ENCODE peak calls at places on chromosomes 3 and 15, in eight cellular contexts. L, P, C, I, X, V, O and H are unnamed samples.

GRCh38 chr15:78873796-78874761 is 1.4 kb downstream of the MORF4L1 start:
- DNase-seq in P (no peak), C (no peak), V (no peak), O (no peak), I (no peak), L (no peak), X (peak), H (no peak)

GRCh38 chr3:73621388-73621787 is 3.4 kb downstream of the PDZRN3 start:
- DNase-seq in L (no peak), P (no peak), V (no peak), X (peak), O (no peak), I (no peak), C (no peak), H (no peak)

GRCh38 chr3:11050666-11051323 is 58.2 kb downstream of the SLC6A1 start:
- DNase-seq in C (no peak), X (no peak), O (no peak), L (no peak), V (no peak), P (no peak), I (no peak), H (no peak)

GRCh38 chr3:130345487-130346079 is at the start of gene COL6A5:
- DNase-seq in L (no peak), X (no peak), I (peak), P (no peak), O (peak), C (peak), V (no peak), H (no peak)

GRCh38 chr3:102979682-102980378 is 545.0 kb downstream of the ZPLD1 start:
- DNase-seq in O (no peak), I (no peak), X (no peak), P (no peak), L (no peak), V (peak), C (no peak), H (no peak)

GRCh38 chr15:47961401-47962090 is 159.2 kb upstream of the SLC24A5 start:
- DNase-seq in O (no peak), L (no peak), X (no peak), C (no peak), P (no peak), I (no peak), V (no peak), H (no peak)

GRCh38 chr3:127750226-127751031 is 71.9 kb downstream of the MGLL start:
- DNase-seq in O (no peak), P (no peak), V (peak), I (no peak), L (no peak), X (no peak), C (no peak), H (no peak)

GRCh38 chr3:39191103-39191502 is 1.3 kb downstream of the XIRP1 start:
- DNase-seq in L (no peak), X (no peak), O (no peak), I (no peak), P (no peak), V (no peak), C (peak), H (no peak)

GRCh38 chr3:129512595-129512994 is 15.8 kb upstream of the RHO start:
- DNase-seq in I (no peak), P (no peak), X (no peak), V (no peak), L (no peak), O (no peak), C (no peak), H (no peak)

GRCh38 chr3:178699364-178699763 is 163.1 kb downstream of the KCNMB2 start:
- DNase-seq in L (no peak), P (no peak), I (no peak), V (no peak), O (no peak), C (no peak), X (no peak), H (no peak)

GRCh38 chr15:52257734-52258062 is 37.9 kb downstream of the MYO5C start:
- DNase-seq in P (no peak), C (peak), L (peak), V (no peak), O (no peak), X (no peak), I (no peak), H (no peak)

GRCh38 chr15:45551691-45552090 is 29.1 kb upstream of the SLC30A4 start:
- DNase-seq in L (no peak), O (no peak), X (no peak), V (no peak), C (no peak), I (no peak), P (no peak), H (no peak)

GRCh38 chr15:70955151-70955550 is 62.5 kb downstream of the LRRC49 start:
- DNase-seq in X (no peak), I (no peak), L (no peak), C (no peak), O (no peak), V (no peak), P (no peak), H (no peak)

GRCh38 chr3:63961891-63962290 is 49.7 kb upstream of the SCAANT1 start:
- DNase-seq in O (no peak), L (no peak), I (no peak), V (no peak), C (peak), P (no peak), X (peak), H (no peak)

GRCh38 chr3:16670191-16670590 is 65.0 kb upstream of the DAZL start:
- DNase-seq in V (no peak), L (no peak), O (no peak), X (no peak), C (no peak), I (no peak), P (no peak), H (no peak)

GRCh38 chr3:63763156-63763555 is 55.9 kb upstream of the C3orf49 start:
- DNase-seq in X (no peak), C (no peak), O (no peak), P (no peak), V (peak), L (no peak), I (no peak), H (no peak)

GRCh38 chr15:100778831-100779288 is 100.8 kb upstream of the ALDH1A3 start:
- DNase-seq in V (no peak), I (peak), L (no peak), C (no peak), X (no peak), O (no peak), P (no peak), H (no peak)

GRCh38 chr15:67064607-67065530 is 533 bp upstream of the SMAD3 start:
- DNase-seq in O (peak), V (no peak), L (no peak), X (no peak), P (no peak), C (peak), I (peak), H (no peak)

GRCh38 chr15:98438326-98438725 is 210.0 kb upstream of the IGF1R start:
- DNase-seq in C (no peak), I (no peak), P (no peak), O (no peak), X (no peak), V (no peak), L (no peak), H (no peak)

GRCh38 chr15:63983071-63983711 is 63.1 kb downstream of the DAPK2 start:
- DNase-seq in C (no peak), P (no peak), O (peak), X (no peak), L (no peak), I (no peak), V (no peak), H (no peak)

GRCh38 chr15:40685376-40685775 is 9.6 kb upstream of the RAD51 start:
- DNase-seq in V (no peak), L (no peak), X (no peak), P (no peak), I (no peak), O (no peak), C (no peak), H (no peak)